ENCODE peak calls at places on chromosome X, in four cellular contexts. D is SK-N-SH; T is HCT116; Z is CD8-positive, alpha-beta T cell. O is an unnamed sample.

GRCh38 chrX:148501121-148502066 is 977 bp downstream of the AFF2 start:
- DNase-seq in D (peak), T (no peak), Z (no peak), O (no peak)

GRCh38 chrX:110450050-110450449 is 91.4 kb downstream of the RTL9 start:
- DNase-seq in T (peak), Z (peak), D (peak), O (peak)

GRCh38 chrX:39063702-39064101 is 262.4 kb downstream of the MID1IP1 start:
- DNase-seq in Z (no peak), T (no peak), D (no peak), O (no peak)

GRCh38 chrX:69504626-69505612 is 793 bp downstream of the NALF2 start:
- DNase-seq in D (peak), Z (no peak), T (no peak), O (no peak)

GRCh38 chrX:54785901-54786300 is 12.2 kb downstream of the ITIH6 start:
- DNase-seq in D (no peak), Z (no peak), T (no peak), O (no peak)

GRCh38 chrX:1536712-1537030 is 314 bp downstream of the P2RY8 start:
- DNase-seq in T (no peak), D (no peak), Z (no peak), O (no peak)

GRCh38 chrX:130714135-130714534 is 188.9 kb downstream of the ENOX2 start:
- DNase-seq in T (no peak), D (no peak), Z (no peak), O (no peak)

GRCh38 chrX:53950130-53950733 is 94.0 kb downstream of the PHF8 start:
- DNase-seq in D (no peak), Z (no peak), T (no peak), O (no peak)

GRCh38 chrX:9737363-9737762 is 28.3 kb downstream of the GPR143 start:
- DNase-seq in T (no peak), D (no peak), Z (no peak), O (no peak)

GRCh38 chrX:31165241-31166035 is 93.6 kb upstream of the FTHL17 start:
- DNase-seq in Z (no peak), T (no peak), D (no peak), O (no peak)

GRCh38 chrX:7925867-7926472 is 1.2 kb downstream of the PNPLA4 start:
- DNase-seq in D (peak), Z (peak), T (peak), O (peak)

GRCh38 chrX:155997436-155997835 is at the start of gene IL9R:
- DNase-seq in Z (peak), D (no peak), T (no peak), O (no peak)

GRCh38 chrX:12700745-12701144 is 90.5 kb upstream of the PRPS2 start:
- DNase-seq in D (no peak), Z (no peak), T (no peak), O (no peak)

GRCh38 chrX:72041166-72041565 is 90.5 kb downstream of the RTL5 start:
- DNase-seq in D (no peak), T (no peak), Z (no peak), O (no peak)

GRCh38 chrX:39809326-39809725 is 288.4 kb downstream of the BCOR start:
- DNase-seq in T (no peak), D (no peak), Z (no peak), O (no peak)

GRCh38 chrX:9627827-9628406 is 137.7 kb downstream of the GPR143 start:
- DNase-seq in D (no peak), T (no peak), Z (no peak), O (no peak)

GRCh38 chrX:26387906-26388305 is 171.9 kb downstream of the MAGEB5 start:
- DNase-seq in Z (no peak), T (no peak), D (no peak), O (no peak)

GRCh38 chrX:27597506-27597905 is 7.4 kb downstream of the DCAF8L2 start:
- DNase-seq in T (no peak), D (no peak), Z (no peak), O (no peak)

GRCh38 chrX:48897157-48897620 is 379 bp downstream of the TIMM17B start:
- DNase-seq in D (peak), Z (no peak), T (peak), O (peak)

GRCh38 chrX:148741441-148741840 is 241.0 kb downstream of the AFF2 start:
- DNase-seq in Z (no peak), D (no peak), T (no peak), O (no peak)

GRCh38 chrX:55640854-55641253 is 17.7 kb downstream of the FOXR2 start:
- DNase-seq in T (no peak), D (no peak), Z (no peak), O (peak)

GRCh38 chrX:103774070-103774642 is 2.5 kb upstream of the PLP1 start:
- DNase-seq in D (peak), Z (no peak), T (peak), O (peak)

GRCh38 chrX:141405878-141406492 is 163.7 kb upstream of the SPANXC start:
- DNase-seq in D (no peak), T (no peak), Z (no peak), O (peak)

GRCh38 chrX:54807524-54808108 is at the start of gene MAGED2:
- DNase-seq in T (no peak), D (peak), Z (peak), O (no peak)

GRCh38 chrX:115957862-115958490 is 212.6 kb upstream of the AGTR2 start:
- DNase-seq in Z (no peak), T (no peak), D (peak), O (no peak)

GRCh38 chrX:40012800-40013682 is 84.7 kb downstream of the BCOR start:
- DNase-seq in Z (no peak), T (no peak), D (no peak), O (no peak)

GRCh38 chrX:50067435-50068292 is 133.1 kb downstream of the AKAP4 start:
- DNase-seq in Z (no peak), T (no peak), D (peak), O (no peak)

GRCh38 chrX:57134702-57135101 is 2.5 kb downstream of the SPIN2A start:
- DNase-seq in T (no peak), Z (no peak), D (no peak), O (no peak)

GRCh38 chrX:40933132-40934078 is 151.8 kb upstream of the USP9X start:
- DNase-seq in T (no peak), D (peak), Z (no peak), O (no peak)

GRCh38 chrX:30190426-30190825 is 24.9 kb upstream of the MAGEB2 start:
- DNase-seq in D (no peak), Z (no peak), T (no peak), O (no peak)

GRCh38 chrX:36334508-36335015 is 415.0 kb downstream of the CFAP47 start:
- DNase-seq in Z (no peak), D (no peak), T (no peak), O (no peak)

GRCh38 chrX:15686818-15687685 is 22.4 kb upstream of the CLTRN start:
- DNase-seq in Z (peak), D (peak), T (peak), O (peak)

GRCh38 chrX:22314692-22315091 is 42.0 kb downstream of the CBLL2 start:
- DNase-seq in T (no peak), D (no peak), Z (no peak), O (no peak)

GRCh38 chrX:86171366-86171765 is 23.1 kb downstream of the DACH2 start:
- DNase-seq in Z (no peak), D (peak), T (no peak), O (no peak)

GRCh38 chrX:103396186-103396585 is 19.8 kb downstream of the BEX3 start:
- DNase-seq in Z (no peak), T (no peak), D (no peak), O (no peak)

GRCh38 chrX:96474357-96475125 is 210.1 kb upstream of the DIAPH2 start:
- DNase-seq in Z (no peak), D (no peak), T (no peak), O (peak)

GRCh38 chrX:120672389-120672788 is 42.5 kb upstream of the C1GALT1C1 start:
- DNase-seq in Z (no peak), D (no peak), T (peak), O (no peak)

GRCh38 chrX:83934220-83934619 is 73.3 kb downstream of the CYLC1 start:
- DNase-seq in T (no peak), Z (no peak), D (no peak), O (no peak)

GRCh38 chrX:56761167-56761566 is 32.1 kb downstream of the NBDY start:
- DNase-seq in T (no peak), D (no peak), Z (no peak), O (no peak)

DNA sequence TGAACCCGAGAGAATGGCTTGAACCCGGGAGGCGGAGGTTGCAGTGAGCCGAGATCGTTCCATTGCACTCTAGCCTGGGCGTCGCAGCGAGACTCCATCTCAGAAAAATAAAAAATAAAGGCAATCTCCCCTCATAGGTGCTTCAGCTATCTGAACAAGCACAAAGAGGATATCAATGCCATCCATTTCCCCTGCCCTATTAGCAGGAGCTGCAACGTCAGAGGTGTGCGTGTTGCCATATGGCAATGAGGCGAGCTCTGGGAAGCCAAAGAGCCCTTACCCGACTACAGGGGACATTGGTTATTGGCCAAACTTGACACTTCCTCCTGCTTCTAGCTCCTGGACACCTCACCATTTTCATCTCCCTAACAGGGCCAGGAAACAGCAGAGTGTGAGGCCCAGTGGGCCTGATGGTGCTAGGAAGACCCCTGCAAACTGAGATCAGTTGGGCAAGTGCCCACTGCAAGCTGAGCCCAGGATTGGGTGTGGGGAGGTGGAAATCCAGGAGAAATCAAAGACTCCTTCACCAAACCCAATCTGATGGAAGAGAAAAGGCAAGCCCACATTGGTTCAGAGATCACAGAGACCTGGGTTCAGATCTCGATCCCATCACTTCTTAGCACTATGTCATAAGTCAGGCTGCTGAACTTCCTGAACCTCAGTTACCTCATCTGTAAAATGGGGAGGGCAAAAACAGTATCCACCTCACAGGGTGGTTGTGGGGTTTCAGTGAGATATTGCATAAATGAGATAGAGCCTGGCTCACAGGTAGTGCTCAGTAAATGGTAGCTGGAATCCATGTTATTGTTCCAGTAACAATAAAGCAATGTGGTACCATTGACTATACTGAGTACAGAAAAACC is 21.2 kb downstream of the SLC25A5 start:
- DNase-seq in Z (no peak), T (no peak), D (no peak), O (no peak)
- H3K4me3 ChIP-seq in Z (no peak), T (no peak), D (no peak), O (no peak)

DNA sequence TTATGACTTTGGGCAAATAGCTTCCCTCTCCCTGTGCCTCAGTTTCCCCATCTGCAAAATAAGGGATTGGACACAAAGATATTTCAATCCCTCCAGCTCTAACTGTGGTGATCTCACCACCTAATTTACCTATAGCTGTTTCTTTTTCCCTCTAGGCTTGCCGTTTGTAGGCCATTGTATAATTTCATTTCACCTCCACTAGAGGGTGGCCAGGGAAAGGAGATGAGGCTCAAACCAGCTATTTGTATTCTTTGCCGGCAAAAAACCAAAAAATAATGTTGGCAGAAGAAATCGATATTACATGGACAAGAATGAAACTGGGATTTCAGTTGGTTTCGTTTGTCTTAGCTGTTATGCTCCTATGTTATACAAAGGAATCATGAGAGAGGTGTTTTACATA is 36.1 kb upstream of the DOCK11 start:
- DNase-seq in T (no peak), D (peak), Z (no peak), O (no peak)
- TF ChIP-seq CTCF in T (peak), D (peak), Z (peak), O (peak)

DNA sequence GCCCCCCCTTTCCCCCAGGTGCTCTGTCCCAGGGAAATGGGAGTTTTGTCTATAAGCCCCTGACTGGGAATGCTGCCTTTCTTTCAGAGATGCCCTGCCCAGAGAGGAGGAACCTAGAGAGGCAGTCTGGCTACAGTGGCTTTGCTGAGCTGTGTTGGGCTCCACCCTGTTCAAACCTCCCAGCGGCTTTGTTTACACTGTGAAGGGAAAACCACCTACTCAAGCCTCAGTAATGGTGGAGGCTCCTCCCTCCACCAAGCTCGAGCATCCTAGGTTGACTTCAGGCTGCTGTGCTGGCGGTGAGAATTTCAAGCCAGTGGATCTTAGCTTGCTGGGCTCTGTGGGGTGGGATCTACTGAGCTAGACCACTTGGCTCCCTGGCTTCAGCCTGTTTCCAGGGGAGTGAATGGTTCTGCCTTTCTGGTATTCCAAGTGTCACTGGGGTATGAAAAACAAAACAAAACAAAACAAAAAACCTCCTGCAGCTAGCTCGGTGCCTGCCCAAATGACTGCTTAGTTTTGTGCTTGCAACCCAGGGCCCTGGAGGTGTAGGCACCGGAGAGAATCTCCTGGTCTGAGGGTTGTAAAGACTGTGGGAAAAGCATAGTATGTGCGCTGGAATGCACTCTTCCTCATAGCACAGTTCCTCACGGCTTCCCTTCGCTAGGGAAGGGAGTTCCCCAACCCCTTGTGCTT is 41.7 kb downstream of the ITM2A start:
- DNase-seq in Z (peak), D (no peak), T (no peak), O (no peak)
- H3K4me3 ChIP-seq in Z (no peak), D (no peak), T (no peak), O (no peak)

GRCh38 chrX:153643431-153644351 is 3.3 kb upstream of the DUSP9 start:
- DNase-seq in Z (no peak), D (peak), T (no peak), O (no peak)
- TF ChIP-seq CTCF in Z (no peak), D (peak), T (no peak), O (peak)

GRCh38 chrX:46710425-46710824 is 48.5 kb downstream of the SLC9A7 start:
- DNase-seq in T (no peak), Z (no peak), D (no peak), O (no peak)

GRCh38 chrX:46713672-46714487 is 45.0 kb downstream of the SLC9A7 start:
- DNase-seq in T (no peak), Z (no peak), D (no peak), O (no peak)

GRCh38 chrX:46710927-46711623 is 47.8 kb downstream of the SLC9A7 start:
- DNase-seq in T (no peak), Z (no peak), D (peak), O (no peak)

GRCh38 chrX:46715521-46715920 is 43.4 kb downstream of the SLC9A7 start:
- DNase-seq in T (no peak), D (no peak), Z (no peak), O (no peak)

DNA sequence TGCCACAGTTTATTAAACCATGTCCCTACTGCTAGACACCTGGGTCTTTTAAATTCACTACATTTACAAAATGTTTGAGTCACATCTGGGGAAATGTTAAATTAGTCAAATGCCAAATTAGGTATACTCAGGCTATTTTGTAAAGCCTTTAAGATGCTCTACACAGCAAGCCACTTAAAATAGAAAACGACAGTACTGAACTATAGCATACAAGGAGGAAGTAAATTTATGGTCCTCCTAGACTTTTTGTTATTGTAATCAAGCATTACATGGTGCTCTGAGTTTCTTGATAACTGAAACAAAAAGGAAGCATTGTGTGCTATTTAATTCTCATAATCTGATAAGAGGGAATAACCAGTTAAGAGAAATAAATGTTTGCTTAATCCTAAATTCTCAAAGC is 46.2 kb downstream of the SLC9A7 start:
- DNase-seq in T (no peak), Z (no peak), D (no peak), O (no peak)
- H3K4me3 ChIP-seq in T (no peak), Z (no peak), D (no peak), O (no peak)

DNA sequence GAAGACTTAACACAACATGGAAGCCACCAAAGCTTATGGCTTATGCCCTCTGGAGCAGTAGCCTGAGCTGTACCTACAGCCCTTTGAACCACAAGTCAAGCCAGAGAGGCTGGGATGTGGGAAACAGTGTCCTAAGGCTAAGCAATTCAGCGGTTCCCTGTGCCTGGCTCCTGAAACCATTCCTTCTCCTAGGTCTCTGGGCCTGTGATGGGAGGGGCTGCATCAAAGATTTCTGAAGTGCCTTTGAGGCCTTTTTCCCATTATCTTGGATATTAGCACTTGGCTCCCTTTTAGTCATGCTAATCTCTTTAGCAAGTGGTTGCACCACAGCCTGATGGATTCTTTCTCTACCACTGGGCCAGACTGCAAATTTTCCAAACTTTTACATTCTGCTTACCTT is 140.5 kb upstream of the NUDT10 start:
- DNase-seq in T (no peak), Z (no peak), D (no peak), O (no peak)
- TF ChIP-seq CTCF in T (no peak), Z (no peak), D (no peak), O (no peak)